ENCODE peak calls at places on chromosome 1, in five cellular contexts. Z is ovary; R is A549; C is activated CD4-positive, alpha-beta T cell treated with anti-CD3 and anti-CD28 coated beads, Interleukin-2, amount 10 ng/mL, durations not matched to agents 7 days and 5 days; P is skeletal muscle cell. D is an unnamed sample.

GRCh38 chr1:248007778-248008177 is 5.7 kb upstream of the OR2L5 start:
- DNase-seq in C (no peak), P (no peak), Z (no peak), R (no peak), D (no peak)

GRCh38 chr1:170932236-170932635 is 3.1 kb upstream of the MROH9 start:
- DNase-seq in Z (no peak), C (no peak), R (no peak), P (no peak), D (no peak)

GRCh38 chr1:224733021-224733911 is 117.1 kb downstream of the CNIH3 start:
- DNase-seq in C (no peak), P (peak; percentile 42), Z (no peak), R (no peak), D (no peak)

GRCh38 chr1:27003745-27004470 is 8.7 kb downstream of the TENT5B start:
- DNase-seq in C (no peak), P (no peak), Z (no peak), R (no peak), D (no peak)

GRCh38 chr1:226491093-226491850 is 57.3 kb upstream of the STUM start:
- DNase-seq in R (no peak), Z (no peak), C (no peak), P (no peak), D (no peak)

GRCh38 chr1:243926803-243927245 is 76.8 kb upstream of the AKT3 start:
- DNase-seq in P (peak; percentile 75), C (no peak), Z (no peak), R (peak; percentile 77), D (no peak)

GRCh38 chr1:237281481-237281880 is 239.5 kb downstream of the RYR2 start:
- DNase-seq in P (no peak), R (no peak), Z (no peak), C (no peak), D (no peak)

GRCh38 chr1:113088972-113089371 is 16.0 kb downstream of the LRIG2 start:
- DNase-seq in P (no peak), R (no peak), Z (no peak), C (no peak), D (no peak)

GRCh38 chr1:174397261-174397660 is 50.5 kb upstream of the GPR52 start:
- DNase-seq in P (no peak), R (no peak), Z (no peak), C (no peak), D (no peak)

GRCh38 chr1:47207811-47208373 is 18.1 kb upstream of the PDZK1IP1 start:
- DNase-seq in P (no peak), R (no peak), C (no peak), Z (no peak), D (no peak)

GRCh38 chr1:30329263-30329753 is 394.1 kb downstream of the MATN1 start:
- DNase-seq in C (no peak), Z (no peak), P (no peak), R (no peak), D (no peak)

GRCh38 chr1:182674346-182675246 is 9.8 kb downstream of the RGS8 start:
- DNase-seq in P (no peak), C (no peak), R (no peak), Z (peak; percentile 45), D (no peak)

GRCh38 chr1:47611992-47612391 is 174.1 kb downstream of the FOXD2 start:
- DNase-seq in C (no peak), P (no peak), Z (peak; percentile 1), R (no peak), D (no peak)

GRCh38 chr1:76640723-76641122 is 226.6 kb upstream of the ST6GALNAC5 start:
- DNase-seq in Z (no peak), C (no peak), R (no peak), P (no peak), D (no peak)

GRCh38 chr1:247415423-247416361 is at the start of gene NLRP3:
- DNase-seq in C (peak; percentile 56), R (no peak), P (no peak), Z (no peak), D (no peak)

GRCh38 chr1:70887936-70888335 is 159.7 kb downstream of the PTGER3 start:
- DNase-seq in Z (no peak), P (no peak), C (no peak), R (no peak), D (no peak)

GRCh38 chr1:177385760-177386698 is 215.3 kb downstream of the BRINP2 start:
- DNase-seq in Z (no peak), R (no peak), P (peak; percentile 7), C (no peak), D (no peak)

GRCh38 chr1:95730986-95731385 is 497.0 kb downstream of the RWDD3 start:
- DNase-seq in R (no peak), Z (no peak), C (no peak), P (no peak), D (no peak)

GRCh38 chr1:147241955-147242448 is 482 bp upstream of the CHD1L start:
- DNase-seq in C (no peak), P (no peak), Z (no peak), R (no peak), D (no peak)

GRCh38 chr1:200410566-200410878 is 686 bp upstream of the ZNF281 start:
- DNase-seq in Z (no peak), R (no peak), C (no peak), P (no peak), D (no peak)

GRCh38 chr1:6500446-6501406 is 9.3 kb upstream of the PLEKHG5 start:
- DNase-seq in P (no peak), C (no peak), Z (peak; percentile 34), R (no peak), D (no peak)

GRCh38 chr1:36510418-36510817 is 27.7 kb upstream of the CSF3R start:
- DNase-seq in Z (no peak), P (no peak), R (no peak), C (no peak), D (no peak)

GRCh38 chr1:157948547-157949152 is 44.8 kb upstream of the KIRREL1 start:
- DNase-seq in R (peak; percentile 53), P (no peak), C (no peak), Z (no peak), D (peak; percentile 9)

GRCh38 chr1:42484382-42484781 is 21.3 kb downstream of the CCDC30 start:
- DNase-seq in R (peak; percentile 77), C (no peak), Z (no peak), P (peak; percentile 59), D (no peak)